ENCODE peak calls at places on chromosomes 2 and 18, in six cellular contexts. L is spleen, O is PC-3, S is IMR-90, K is sigmoid colon, E is K562. D is an unnamed sample. For H3K36me3, the result is how much of the 10 kb centered on the place peaks cover.

GRCh38 chr18:46632401-46633089 is 24.5 kb downstream of the LOXHD1 start:
- DNase-seq in S (peak), O (peak), K (no peak), E (no peak), L (no peak), D (no peak)

GRCh38 chr18:23169683-23170082 is 34.4 kb downstream of the CABLES1 start:
- DNase-seq in S (no peak), O (no peak), K (peak), L (peak), E (no peak), D (no peak)

GRCh38 chr2:102826904-102827303 is 65.1 kb downstream of the TMEM182 start:
- DNase-seq in O (no peak), E (no peak), S (peak), L (no peak), K (no peak), D (no peak)

GRCh38 chr18:76489081-76489480 is 6.0 kb downstream of the ZNF516 start:
- DNase-seq in K (no peak), S (peak), L (no peak), O (no peak), E (no peak), D (no peak)

GRCh38 chr18:48548404-48548771 is 9.6 kb downstream of the CTIF start:
- DNase-seq in S (no peak), O (no peak), K (peak), E (no peak), L (no peak), D (no peak)

GRCh38 chr2:136844546-136844945 is 79.2 kb downstream of the THSD7B start:
- DNase-seq in K (no peak), O (no peak), S (no peak), L (no peak), E (no peak), D (no peak)

GRCh38 chr2:26245231-26245732 is 543 bp downstream of the HADHB start:
- DNase-seq in K (peak), S (peak), O (peak), L (peak), E (peak), D (no peak)

GRCh38 chr2:241873081-241873802 is 3.7 kb downstream of the RTP5 start:
- DNase-seq in O (no peak), L (no peak), K (no peak), S (no peak), E (peak), D (peak)

GRCh38 chr2:44275915-44276279 is 617 bp downstream of the SLC3A1 start:
- DNase-seq in O (peak), E (no peak), K (no peak), L (no peak), S (peak), D (no peak)

GRCh38 chr2:99278793-99279291 is 22.2 kb downstream of the LYG1 start:
- DNase-seq in S (peak), L (no peak), O (peak), E (no peak), K (no peak), D (no peak)

GRCh38 chr2:28292491-28292890 is 100.2 kb upstream of the FOSL2 start:
- DNase-seq in O (no peak), K (no peak), L (no peak), E (no peak), S (peak), D (no peak)

GRCh38 chr18:11955299-11956029 is 25.8 kb upstream of the IMPA2 start:
- DNase-seq in E (peak), S (peak), O (peak), K (peak), L (no peak), D (no peak)

GRCh38 chr2:125745514-125745913 is 910.4 kb upstream of the GYPC start:
- DNase-seq in S (no peak), L (no peak), O (peak), E (no peak), K (no peak), D (no peak)

GRCh38 chr2:23393722-23394121 is 8.7 kb downstream of the KLHL29 start:
- DNase-seq in E (no peak), O (no peak), L (no peak), S (no peak), K (no peak), D (no peak)

GRCh38 chr2:205865794-205866490 is 183.6 kb downstream of the NRP2 start:
- DNase-seq in S (no peak), E (no peak), L (no peak), O (peak), K (peak), D (no peak)

GRCh38 chr2:1739322-1739957 is 4.9 kb downstream of the PXDN start:
- DNase-seq in K (no peak), O (no peak), E (no peak), S (no peak), L (no peak), D (no peak)

GRCh38 chr2:1738163-1738562 is 6.2 kb downstream of the PXDN start:
- DNase-seq in O (no peak), S (no peak), K (no peak), E (no peak), L (no peak), D (no peak)

GRCh38 chr2:1736997-1737480 is 7.3 kb downstream of the PXDN start:
- DNase-seq in E (no peak), K (peak), O (peak), L (no peak), S (peak), D (peak)

GRCh38 chr2:1738646-1739302 is 5.5 kb downstream of the PXDN start:
- DNase-seq in S (no peak), O (no peak), E (no peak), K (peak), L (no peak), D (peak)

GRCh38 chr2:1736045-1736444 is 8.3 kb downstream of the PXDN start:
- DNase-seq in O (no peak), S (peak), L (no peak), K (no peak), E (no peak), D (no peak)
- H3K27ac ChIP-seq in O (peak), S (peak), L (no peak), K (peak), E (no peak), D (no peak)

DNA sequence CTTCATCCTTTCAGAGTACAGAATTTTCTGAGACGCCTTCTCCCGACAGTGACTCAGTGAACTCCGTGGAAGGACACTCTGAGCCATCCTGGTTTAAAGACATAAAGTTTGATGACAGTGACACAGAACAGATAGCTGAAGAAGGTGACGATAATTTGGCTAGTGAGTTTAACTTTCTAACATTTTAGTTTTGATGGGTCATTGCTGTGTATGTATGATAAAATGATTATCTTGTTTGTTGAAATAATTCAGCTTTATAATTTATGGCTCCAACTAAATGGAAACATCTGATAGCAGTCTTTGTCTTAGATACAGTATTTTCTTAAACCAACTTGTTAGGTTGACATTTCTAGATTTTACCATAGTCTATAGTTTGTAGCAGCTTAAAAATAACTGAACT is 38.1 kb downstream of the PIKFYVE start:
- DNase-seq in S (no peak), L (no peak), O (no peak), K (no peak), E (no peak), D (no peak)
- H3K36me3 ChIP-seq in S (under half), L (half or more), O (under half), K (half or more), E (half or more), D (under half)

GRCh38 chr18:5868218-5868904 is 27.0 kb downstream of the TMEM200C start:
- DNase-seq in E (peak), S (peak), K (no peak), O (peak), L (no peak), D (no peak)
- TF ChIP-seq CTCF in E (peak), S (peak), K (peak), O (peak), L (no peak), D (peak)

DNA sequence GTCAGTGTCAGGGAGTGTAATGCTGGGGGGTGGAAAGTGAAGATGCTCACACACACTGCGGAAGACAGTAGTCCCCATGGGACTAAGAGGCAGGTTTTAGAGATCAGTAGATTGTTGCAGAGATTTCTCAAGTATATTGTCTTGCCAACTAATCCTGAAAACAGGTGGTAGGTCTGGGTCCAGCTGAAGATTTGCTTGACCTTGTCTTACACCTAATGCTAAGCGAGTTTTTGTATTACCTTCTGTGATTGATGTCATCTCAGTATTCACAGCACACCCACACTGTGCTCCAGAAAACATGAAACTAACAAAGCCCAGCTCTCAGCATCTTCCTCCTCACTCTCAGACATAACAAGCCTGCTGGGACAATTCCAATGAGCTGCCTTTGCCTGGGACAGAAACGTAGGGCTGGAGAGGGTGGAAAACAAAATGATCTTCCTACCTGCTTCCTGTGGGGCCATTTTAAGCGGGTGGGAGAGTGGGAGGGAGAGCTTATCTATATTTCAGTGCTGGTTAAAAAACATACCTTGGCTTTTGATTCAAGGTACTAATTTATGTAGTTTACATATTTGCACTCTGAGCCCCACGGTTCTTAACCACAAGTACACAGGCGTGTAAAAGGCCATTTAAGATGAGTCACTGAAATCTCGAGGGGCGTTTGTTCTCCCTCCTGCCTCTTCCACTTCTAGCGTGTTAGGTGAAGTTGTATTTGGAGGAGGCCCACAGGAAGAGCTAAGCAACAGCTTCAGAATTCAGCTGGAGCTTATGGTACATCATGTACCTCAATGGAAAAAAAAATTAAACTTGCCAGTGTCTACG is 23.1 kb upstream of the RBMS1 start:
- DNase-seq in O (peak), E (no peak), L (no peak), K (no peak), S (peak), D (no peak)
- H3K27ac ChIP-seq in O (no peak), E (no peak), L (no peak), K (peak), S (no peak), D (no peak)

DNA sequence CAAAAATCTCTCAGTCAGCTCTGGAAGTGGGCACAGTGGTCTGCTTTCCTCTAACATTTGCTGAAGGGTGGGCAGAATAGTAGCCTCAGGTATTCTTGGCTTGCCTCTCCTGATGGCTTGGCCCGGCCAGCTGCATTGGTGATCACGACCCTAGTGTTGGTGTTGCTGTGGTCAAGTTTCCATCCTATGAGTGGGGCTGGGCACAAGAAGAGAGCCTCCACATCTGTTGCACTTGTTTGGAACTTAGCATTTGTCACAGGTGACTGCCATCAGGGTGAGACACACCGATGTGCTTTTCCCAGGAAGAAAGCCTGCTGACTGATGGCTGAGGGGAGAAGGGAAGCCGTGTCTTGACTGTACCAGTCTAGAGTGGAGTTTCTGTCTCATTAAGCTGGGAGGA is 33.1 kb upstream of the SNORC start:
- DNase-seq in L (no peak), K (no peak), E (no peak), O (no peak), S (no peak), D (no peak)
- H3K36me3 ChIP-seq in L (half or more), K (half or more), E (half or more), O (under half), S (under half), D (under half)

GRCh38 chr18:57984490-57985109 is 59.4 kb upstream of the NEDD4L start:
- DNase-seq in O (no peak), K (no peak), L (no peak), E (no peak), S (no peak), D (no peak)
- TF ChIP-seq CTCF in O (no peak), K (no peak), L (no peak), E (no peak), S (no peak), D (no peak)

GRCh38 chr2:163647300-163647699 is 88.5 kb downstream of the FIGN start:
- DNase-seq in K (no peak), L (no peak), O (no peak), E (no peak), S (no peak), D (no peak)
- H3K27ac ChIP-seq in K (no peak), L (no peak), O (no peak), E (no peak), S (no peak), D (no peak)

GRCh38 chr18:9557250-9557943 is 57.0 kb downstream of the PPP4R1 start:
- DNase-seq in S (peak), K (no peak), E (no peak), O (no peak), L (no peak), D (no peak)

GRCh38 chr18:9558397-9559064 is 55.8 kb downstream of the PPP4R1 start:
- DNase-seq in S (no peak), E (no peak), O (no peak), L (no peak), K (no peak), D (no peak)

GRCh38 chr18:9561774-9562173 is 52.6 kb downstream of the PPP4R1 start:
- DNase-seq in K (no peak), S (no peak), E (no peak), L (no peak), O (no peak), D (no peak)

GRCh38 chr18:9562584-9562983 is 51.8 kb downstream of the PPP4R1 start:
- DNase-seq in O (no peak), S (peak), L (no peak), K (no peak), E (no peak), D (no peak)

DNA sequence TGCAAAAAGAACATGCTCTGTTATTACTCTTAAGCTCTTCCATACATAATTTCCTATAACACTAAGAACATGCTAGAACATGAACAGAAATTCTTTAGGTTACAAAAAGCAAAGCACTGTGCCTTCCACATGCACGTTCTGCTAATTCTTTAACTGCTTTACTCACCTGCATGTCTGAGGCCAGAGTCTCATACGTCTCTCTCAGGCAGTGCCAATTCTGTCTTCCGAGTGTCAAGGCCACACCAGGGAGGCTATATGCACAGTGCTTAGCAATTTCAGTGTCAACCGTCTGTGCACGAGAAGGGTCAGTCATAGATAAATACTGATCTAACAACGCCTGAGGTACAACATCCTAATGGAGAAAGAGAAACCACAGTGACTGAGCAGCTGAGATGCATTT is 55.1 kb downstream of the PPP4R1 start:
- DNase-seq in E (no peak), O (no peak), K (no peak), S (no peak), L (no peak), D (no peak)
- H3K36me3 ChIP-seq in E (half or more), O (half or more), K (half or more), S (under half), L (half or more), D (under half)

D was measured in kidney.